ENCODE peak calls at places on chromosome 13, in four cellular contexts. C, U, V and Z are unnamed samples. For H3K27me3, the result is how much of the 10 kb centered on the place peaks cover.

GRCh38 chr13:33250594-33250993 is 35.0 kb downstream of the STARD13 start:
- DNase-seq in V (no peak), U (no peak), C (no peak), Z (no peak)

GRCh38 chr13:83666126-83666525 is 216.1 kb downstream of the SLITRK1 start:
- DNase-seq in V (no peak), C (no peak), U (no peak), Z (no peak)

GRCh38 chr13:90302113-90302512 is 1045.4 kb upstream of the MIR17HG start:
- DNase-seq in C (no peak), V (no peak), U (no peak), Z (no peak)

GRCh38 chr13:85080726-85081125 is 718.5 kb downstream of the SLITRK6 start:
- DNase-seq in C (no peak), U (no peak), V (no peak), Z (peak)

GRCh38 chr13:33728271-33729037 is 89.5 kb upstream of the RFC3 start:
- DNase-seq in C (peak), V (peak), U (no peak), Z (no peak)

GRCh38 chr13:29955137-29955650 is 104.8 kb upstream of the UBL3 start:
- DNase-seq in V (no peak), U (no peak), C (no peak), Z (no peak)

GRCh38 chr13:109110159-109110558 is 480.7 kb downstream of the MYO16 start:
- DNase-seq in C (no peak), V (no peak), U (no peak), Z (no peak)

GRCh38 chr13:78040431-78040830 is 121.8 kb upstream of the EDNRB start:
- DNase-seq in C (no peak), U (no peak), V (no peak), Z (no peak)

GRCh38 chr13:46728777-46729176 is 68.2 kb downstream of the ESD start:
- DNase-seq in U (no peak), C (no peak), V (no peak), Z (peak)

GRCh38 chr13:106230450-106230849 is 305.0 kb downstream of the EFNB2 start:
- DNase-seq in C (no peak), U (no peak), V (no peak), Z (no peak)

GRCh38 chr13:35744144-35744543 is 267.7 kb upstream of the MAB21L1 start:
- DNase-seq in V (no peak), U (no peak), C (no peak), Z (no peak)

GRCh38 chr13:80173224-80173623 is 167.7 kb downstream of the SPRY2 start:
- DNase-seq in C (peak), V (peak), U (no peak), Z (no peak)

GRCh38 chr13:39144941-39145533 is 106.8 kb downstream of the NHLRC3 start:
- DNase-seq in U (no peak), V (peak), C (peak), Z (peak)

GRCh38 chr13:24627864-24628418 is 52.3 kb upstream of the ATP12A start:
- DNase-seq in C (no peak), U (no peak), V (no peak), Z (peak)

GRCh38 chr13:30103161-30103858 is 204.0 kb downstream of the KATNAL1 start:
- DNase-seq in V (no peak), U (no peak), C (no peak), Z (no peak)

GRCh38 chr13:36453518-36453917 is 21.2 kb downstream of the CCNA1 start:
- DNase-seq in U (no peak), C (no peak), V (no peak), Z (peak)

GRCh38 chr13:63699948-63700347 is 2284.3 kb upstream of the PCDH20 start:
- DNase-seq in C (peak), V (no peak), U (no peak), Z (no peak)

GRCh38 chr13:102309110-102309509 is 92.7 kb downstream of the FGF14 start:
- DNase-seq in U (no peak), C (no peak), V (no peak), Z (no peak)

GRCh38 chr13:75715598-75716523 is 79.7 kb downstream of the LMO7 start:
- DNase-seq in C (no peak), U (no peak), V (no peak), Z (no peak)

GRCh38 chr13:25901460-25902376 is 150.1 kb downstream of the SHISA2 start:
- DNase-seq in U (no peak), C (no peak), V (no peak), Z (peak)

GRCh38 chr13:27924529-27925141 is 4.8 kb downstream of the PDX1 start:
- DNase-seq in U (no peak), V (no peak), C (no peak), Z (no peak)
- H3K27me3 ChIP-seq in U (under half), V (half or more), C (under half), Z (half or more)

DNA sequence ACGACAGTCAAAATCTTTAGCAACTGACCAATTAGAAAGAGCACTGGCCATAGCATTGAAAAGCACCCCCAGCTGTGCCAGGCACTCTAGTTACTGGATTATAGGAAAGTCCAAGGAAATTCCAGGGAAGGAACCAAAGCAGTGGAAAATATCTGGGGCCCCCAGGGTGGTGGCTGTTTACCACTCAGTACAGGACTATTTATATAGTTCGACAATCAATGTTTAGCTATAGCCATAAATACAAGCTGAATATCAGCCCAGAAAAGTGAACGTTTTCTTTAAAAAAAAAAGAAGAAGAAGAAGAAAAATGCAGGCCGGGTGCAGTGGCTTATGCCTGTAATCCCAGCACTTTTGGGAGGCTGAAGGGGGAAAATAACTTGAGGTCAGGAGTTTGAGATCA is 55.2 kb upstream of the UBAC2 start:
- DNase-seq in C (no peak), U (no peak), V (no peak), Z (no peak)
- H3K27me3 ChIP-seq in C (under half), U (under half), V (under half), Z (under half)

GRCh38 chr13:50133277-50133953 is 118.2 kb downstream of the KCNRG start:
- DNase-seq in C (no peak), V (no peak), U (no peak), Z (no peak)
- H3K27me3 ChIP-seq in C (under half), V (half or more), U (under half), Z (half or more)

GRCh38 chr13:20193142-20193923 is 595 bp upstream of the GJB2 start:
- DNase-seq in V (no peak), C (no peak), U (no peak), Z (no peak)

GRCh38 chr13:20198781-20199180 is 6.0 kb upstream of the GJB2 start:
- DNase-seq in V (no peak), U (no peak), C (no peak), Z (no peak)

GRCh38 chr13:20193924-20194631 is 1.3 kb upstream of the GJB2 start:
- DNase-seq in C (no peak), U (no peak), V (no peak), Z (no peak)

GRCh38 chr13:20195846-20196245 is 3.1 kb upstream of the GJB2 start:
- DNase-seq in U (no peak), V (no peak), C (no peak), Z (no peak)

GRCh38 chr13:20197361-20197834 is 4.7 kb upstream of the GJB2 start:
- DNase-seq in C (peak), U (no peak), V (no peak), Z (peak)
- H3K27me3 ChIP-seq in C (under half), U (under half), V (under half), Z (under half)

DNA sequence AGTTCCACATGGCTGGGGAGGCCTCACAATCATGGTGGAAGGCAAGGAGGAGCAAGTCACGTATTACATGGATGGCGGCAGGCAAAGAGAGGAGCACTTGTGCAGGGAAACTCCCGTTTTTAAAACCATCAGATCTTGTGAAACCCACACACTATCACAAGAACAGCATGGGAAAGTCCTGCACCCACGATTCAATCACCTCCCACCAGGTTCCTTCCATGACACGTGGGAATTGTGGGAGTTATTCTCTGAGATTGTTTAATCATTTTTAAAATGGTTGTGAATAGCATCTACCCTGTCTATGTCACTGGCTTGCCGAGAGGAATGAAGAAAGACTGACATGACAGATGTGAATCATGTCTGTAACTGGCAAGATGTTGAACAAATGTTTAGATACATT is 301.7 kb downstream of the HS6ST3 start:
- DNase-seq in U (no peak), C (no peak), V (no peak), Z (no peak)
- H3K27me3 ChIP-seq in U (under half), C (under half), V (under half), Z (under half)